ENCODE peak calls at places on chromosomes 4 and X, in ten cellular contexts. Y, N, I, R, P, B, D, C, J and A are unnamed samples.

GRCh38 chr4:133565379-133565778 is 416.3 kb downstream of the PCDH10 start:
- DNase-seq in Y (peak), N (no peak), I (no peak), R (no peak), P (peak), B (no peak), D (no peak), C (no peak), J (no peak), A (peak)

GRCh38 chr4:57136281-57136680 is 26.1 kb upstream of the IGFBP7 start:
- DNase-seq in Y (peak), N (no peak), I (no peak), R (no peak), P (no peak), B (no peak), D (no peak), C (no peak), J (no peak), A (no peak)

GRCh38 chr4:186149872-186150271 is 41.5 kb upstream of the CYP4V2 start:
- DNase-seq in Y (no peak), N (peak), I (no peak), R (peak), P (no peak), B (no peak), D (peak), C (peak), J (peak), A (no peak)

GRCh38 chrX:141314441-141314840 is 72.1 kb upstream of the SPANXC start:
- DNase-seq in Y (no peak), N (no peak), I (no peak), R (no peak), P (no peak), B (no peak), D (no peak), C (no peak), J (no peak), A (no peak)

GRCh38 chr4:20248155-20248558 is 3.5 kb upstream of the SLIT2 start:
- DNase-seq in Y (peak), N (no peak), I (no peak), R (peak), P (peak), B (no peak), D (no peak), C (no peak), J (no peak), A (peak)

GRCh38 chr4:98421106-98421505 is 159.9 kb downstream of the RAP1GDS1 start:
- DNase-seq in Y (peak), N (no peak), I (no peak), R (no peak), P (no peak), B (no peak), D (no peak), C (no peak), J (no peak), A (peak)

GRCh38 chr4:111961806-111962205 is 183.4 kb upstream of the FAM241A start:
- DNase-seq in Y (no peak), N (no peak), I (no peak), R (no peak), P (no peak), B (no peak), D (no peak), C (no peak), J (no peak), A (no peak)

GRCh38 chr4:42452823-42453222 is 55.5 kb downstream of the SHISA3 start:
- DNase-seq in Y (no peak), N (no peak), I (no peak), R (no peak), P (no peak), B (no peak), D (no peak), C (no peak), J (no peak), A (no peak)

GRCh38 chr4:184472540-184473264 is 1.6 kb downstream of the IRF2 start:
- DNase-seq in Y (peak), N (peak), I (peak), R (peak), P (peak), B (peak), D (peak), C (no peak), J (peak), A (no peak)

GRCh38 chrX:85309717-85310116 is 65.9 kb downstream of the ZNF711 start:
- DNase-seq in Y (no peak), N (no peak), I (no peak), R (no peak), P (no peak), B (no peak), D (no peak), C (no peak), J (no peak), A (no peak)

GRCh38 chrX:12997898-12998687 is 23.2 kb downstream of the TMSB4X start:
- DNase-seq in Y (no peak), N (no peak), I (no peak), R (peak), P (no peak), B (no peak), D (peak), C (no peak), J (peak), A (no peak)

GRCh38 chr4:106264331-106264728 is 51.7 kb downstream of the TBCK start:
- DNase-seq in Y (no peak), N (no peak), I (no peak), R (peak), P (no peak), B (no peak), D (no peak), C (no peak), J (no peak), A (no peak)

GRCh38 chrX:66632986-66633385 is 5.9 kb downstream of the EDA2R start:
- DNase-seq in Y (no peak), N (no peak), I (no peak), R (no peak), P (no peak), B (no peak), D (no peak), C (no peak), J (no peak), A (no peak)

GRCh38 chr4:67980512-67980911 is 17.2 kb upstream of the TMPRSS11A start:
- DNase-seq in Y (no peak), N (no peak), I (no peak), R (no peak), P (no peak), B (no peak), D (no peak), C (no peak), J (no peak), A (no peak)

GRCh38 chr4:37453004-37453360 is 208.4 kb downstream of the NWD2 start:
- DNase-seq in Y (peak), N (no peak), I (no peak), R (peak), P (peak), B (peak), D (peak), C (peak), J (peak), A (peak)

GRCh38 chr4:75834772-75835154 is 67.5 kb downstream of the PPEF2 start:
- DNase-seq in Y (no peak), N (no peak), I (no peak), R (no peak), P (no peak), B (no peak), D (no peak), C (no peak), J (no peak), A (no peak)

GRCh38 chrX:103608305-103608963 is 671 bp downstream of the TCEAL3 start:
- DNase-seq in Y (peak), N (peak), I (no peak), R (peak), P (no peak), B (peak), D (no peak), C (no peak), J (peak), A (no peak)

GRCh38 chrX:7330971-7331746 is 183.2 kb upstream of the PUDP start:
- DNase-seq in Y (peak), N (no peak), I (no peak), R (no peak), P (peak), B (no peak), D (no peak), C (no peak), J (no peak), A (peak)